ENCODE peak calls at places on chromosome 13, in five cellular contexts. X is lower lobe of right lung, I is GM12865, H is ovary, Z is breast epithelium. Q is an unnamed sample.
A peak's percentile ranks its signal among the peaks of the same experiment; 100 is the strongest.

GRCh38 chr13:20482275-20482761 is 43.3 kb downstream of the CRYL1 start:
- DNase-seq in X (no peak), I (no peak), H (no peak), Z (no peak), Q (peak; percentile 84)

GRCh38 chr13:73201601-73202000 is 142.8 kb downstream of the KLF5 start:
- DNase-seq in X (no peak), I (no peak), H (no peak), Z (no peak), Q (peak; percentile 84)

GRCh38 chr13:29457299-29457698 is 138.2 kb downstream of the SLC7A1 start:
- DNase-seq in X (no peak), I (no peak), H (no peak), Z (no peak), Q (peak; percentile 92)

GRCh38 chr13:33014291-33014690 is 1.9 kb upstream of the KL start:
- DNase-seq in X (no peak), I (no peak), H (no peak), Z (no peak), Q (no peak)

GRCh38 chr13:98869408-98870090 is 108.3 kb downstream of the DOCK9 start:
- DNase-seq in X (no peak), I (peak; percentile 30), H (no peak), Z (no peak), Q (peak; percentile 40)

GRCh38 chr13:71964491-71965108 is 97.6 kb upstream of the DACH1 start:
- DNase-seq in X (no peak), I (peak; percentile 7), H (no peak), Z (no peak), Q (peak; percentile 5)

GRCh38 chr13:63446329-63446728 is 2030.7 kb upstream of the PCDH20 start:
- DNase-seq in X (no peak), I (no peak), H (no peak), Z (no peak), Q (no peak)

GRCh38 chr13:111903143-111903542 is 163.8 kb upstream of the SOX1 start:
- DNase-seq in X (no peak), I (no peak), H (no peak), Z (no peak), Q (no peak)

GRCh38 chr13:59823495-59823894 is 340.2 kb downstream of the DIAPH3 start:
- DNase-seq in X (no peak), I (no peak), H (no peak), Z (no peak), Q (peak; percentile 70)

GRCh38 chr13:59261928-59262488 is 901.7 kb downstream of the DIAPH3 start:
- DNase-seq in X (no peak), I (peak; percentile 9), H (no peak), Z (no peak), Q (no peak)

DNA sequence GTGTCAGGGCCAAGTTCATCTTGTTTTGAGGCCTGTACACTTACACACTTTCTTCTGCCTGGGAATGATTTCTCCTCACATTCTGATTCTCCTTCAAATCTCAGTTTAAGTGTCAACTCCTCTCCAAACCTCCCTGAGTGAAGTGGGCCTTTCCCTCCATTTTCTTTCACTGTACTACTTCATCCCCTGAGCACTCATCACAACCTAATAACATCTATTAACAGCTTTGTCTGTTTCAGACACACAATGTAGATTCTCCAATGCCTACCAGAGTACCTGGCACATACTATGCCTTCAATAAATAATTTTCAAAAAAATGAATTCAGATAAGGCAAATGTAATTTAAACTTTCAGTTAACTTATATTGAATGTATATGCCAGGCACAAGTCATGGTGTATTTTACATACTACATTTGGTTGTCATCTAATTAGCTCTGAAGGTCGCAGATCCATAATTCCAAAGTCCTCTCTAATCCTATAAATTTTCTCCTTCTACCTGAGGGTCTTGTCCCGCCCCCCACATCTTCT is 357 bp upstream of the COG6 start:
- DNase-seq in X (no peak), I (peak; percentile 3), H (no peak), Z (no peak), Q (no peak)
- TF ChIP-seq CTCF in X (no peak), I (no peak), H (no peak), Z (no peak), Q (no peak)

DNA sequence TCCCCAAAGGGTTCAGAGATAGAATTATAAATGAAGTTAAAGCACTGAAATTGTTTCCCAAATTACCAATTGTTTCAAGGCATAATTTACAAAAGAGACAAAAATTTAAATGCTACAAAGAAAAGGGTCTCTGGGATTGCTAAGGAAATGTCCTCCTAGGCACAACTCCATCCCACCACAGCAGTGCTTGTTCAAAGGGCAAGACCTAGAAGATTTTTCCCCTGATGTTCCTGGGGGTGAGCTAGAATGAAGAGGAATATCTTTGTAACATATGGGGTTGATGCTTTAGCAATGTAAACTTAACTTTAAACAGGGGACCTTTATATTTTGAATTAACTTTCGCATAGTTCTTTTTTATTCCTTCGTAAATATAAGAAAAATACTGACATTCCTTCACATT is 1.6 kb downstream of the LCP1 start:
- DNase-seq in X (no peak), I (no peak), H (no peak), Z (no peak), Q (no peak)
- H3K4me3 ChIP-seq in X (peak overlapping the region; percentile 49), I (peak overlapping the region; percentile 95), H (no peak overlapping the region), Z (peak overlapping the region; percentile 45), Q (no peak overlapping the region)

DNA sequence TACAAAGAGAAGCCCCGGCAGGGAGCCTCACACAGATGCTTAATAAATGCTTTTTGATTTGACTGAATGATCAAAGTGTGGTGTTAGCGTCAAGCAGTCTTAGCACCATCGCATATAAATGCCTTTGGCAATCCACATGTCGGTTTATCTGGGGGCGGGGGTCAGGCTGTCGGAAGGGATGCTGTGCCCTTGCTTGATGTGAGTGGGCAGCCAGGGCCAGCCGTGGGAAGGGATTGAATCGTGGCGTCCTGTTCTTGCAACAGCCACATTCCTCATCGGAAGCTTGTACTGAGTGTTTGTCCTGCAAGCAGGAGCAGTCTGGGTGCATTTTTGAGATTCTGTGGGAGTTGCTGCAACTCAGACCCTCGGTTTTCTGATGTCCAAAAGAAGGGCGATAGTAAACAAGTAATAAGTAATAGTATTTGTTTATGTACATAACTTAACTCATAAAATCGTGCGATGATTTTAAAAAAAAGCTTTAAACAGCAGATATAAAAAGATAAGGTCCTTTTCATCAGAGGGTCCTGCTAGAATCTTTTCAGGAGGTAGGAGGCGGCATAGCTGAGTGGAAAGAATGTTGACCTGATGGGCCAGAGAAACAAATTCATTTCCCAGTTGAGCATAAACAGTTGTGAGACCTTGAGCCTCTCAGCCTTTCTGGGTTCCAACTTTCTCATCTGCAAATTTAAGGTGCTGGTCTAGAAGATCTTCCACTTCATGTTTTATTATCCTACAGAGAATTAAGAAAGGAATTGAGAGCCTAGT is 173.3 kb downstream of the LACC1 start:
- DNase-seq in X (peak; percentile 59), I (no peak), H (peak; percentile 44), Z (no peak), Q (peak; percentile 22)
- TF ChIP-seq CTCF in X (no peak), I (no peak), H (no peak), Z (no peak), Q (no peak)

GRCh38 chr13:41006296-41006695 is 12.8 kb downstream of the ELF1 start:
- DNase-seq in X (no peak), I (peak; percentile 41), H (no peak), Z (no peak), Q (no peak)
- H3K4me3 ChIP-seq in X (no peak overlapping the region), I (peak overlapping the region; percentile 47), H (no peak overlapping the region), Z (no peak overlapping the region), Q (no peak overlapping the region)

GRCh38 chr13:97030705-97031452 is 36.6 kb upstream of the OXGR1 start:
- DNase-seq in X (no peak), I (peak; percentile 25), H (no peak), Z (no peak), Q (peak; percentile 46)
- TF ChIP-seq CTCF in X (no peak), I (no peak), H (no peak), Z (no peak), Q (peak; percentile 39)

GRCh38 chr13:95552539-95553270 is at the start of gene CLDN10:
- DNase-seq in X (no peak), I (no peak), H (no peak), Z (no peak), Q (no peak)
- H3K4me3 ChIP-seq in X (peak within 1 kb of the TSS; percentile 23), I (no peak within 1 kb of the TSS), H (no peak within 1 kb of the TSS), Z (no peak within 1 kb of the TSS), Q (no peak within 1 kb of the TSS)

GRCh38 chr13:113220877-113221276 is 11.5 kb downstream of the CUL4A start:
- DNase-seq in X (no peak), I (no peak), H (no peak), Z (no peak), Q (no peak)
- TF ChIP-seq CTCF in X (no peak), I (peak; percentile 14), H (no peak), Z (no peak), Q (peak; percentile 7)

GRCh38 chr13:41007359-41008118 is 11.6 kb downstream of the ELF1 start:
- DNase-seq in X (no peak), I (peak; percentile 48), H (no peak), Z (no peak), Q (peak; percentile 71)
- H3K4me3 ChIP-seq in X (no peak overlapping the region), I (peak overlapping the region; percentile 47), H (no peak overlapping the region), Z (no peak overlapping the region), Q (no peak overlapping the region)

Q was measured in epithelial cell of esophagus.